ENCODE peak calls at places on chromosomes 5 and 9, in nine cellular contexts. A is NCI-H2171; L is activated naive CD4-positive, alpha-beta T cell treated with anti-CD3 and anti-CD28 coated beads, Interleukin-2, amount 50 U/mL, for 16 hours; W is epithelial cell of proximal tubule; J is HFFc6; T is WTC11; F is WERI-Rb-1; Z is activated CD4-positive, alpha-beta T cell treated with anti-CD3 and anti-CD28 coated beads, Interleukin-2, amount 50 U/mL, for 24 hours; N is naive thymus-derived CD8-positive, alpha-beta T cell. Y is an unnamed sample.

GRCh38 chr5:143231426-143231825 is 172.1 kb downstream of the NR3C1 start:
- DNase-seq in A (no peak), L (no peak), W (no peak), J (no peak), T (no peak), F (no peak), Z (no peak), N (no peak), Y (no peak)

GRCh38 chr5:153067869-153068268 is 422.6 kb upstream of the GRIA1 start:
- DNase-seq in A (no peak), L (no peak), W (no peak), J (no peak), T (no peak), F (no peak), Z (no peak), N (no peak), Y (no peak)

GRCh38 chr9:71552480-71552879 is 215.8 kb downstream of the CEMIP2 start:
- DNase-seq in A (peak), L (no peak), W (no peak), J (no peak), T (peak), F (peak), Z (no peak), N (no peak), Y (no peak)

GRCh38 chr9:133460405-133461175 is 812 bp downstream of the CACFD1 start:
- DNase-seq in A (peak), L (no peak), W (no peak), J (peak), T (peak), F (peak), Z (no peak), N (peak), Y (peak)

GRCh38 chr9:136228107-136228875 is 17.3 kb downstream of the QSOX2 start:
- DNase-seq in A (no peak), L (no peak), W (no peak), J (peak), T (no peak), F (no peak), Z (no peak), N (no peak), Y (peak)

GRCh38 chr9:136886610-136887597 is 588 bp downstream of the TRAF2 start:
- DNase-seq in A (no peak), L (peak), W (no peak), J (no peak), T (peak), F (peak), Z (no peak), N (no peak), Y (peak)

GRCh38 chr9:33019797-33020196 is 5.3 kb upstream of the DNAJA1 start:
- DNase-seq in A (no peak), L (no peak), W (no peak), J (no peak), T (no peak), F (no peak), Z (no peak), N (no peak), Y (no peak)

GRCh38 chr9:128249914-128250838 is 25.6 kb downstream of the GOLGA2 start:
- DNase-seq in A (no peak), L (peak), W (no peak), J (peak), T (peak), F (peak), Z (peak), N (peak), Y (peak)

GRCh38 chr5:97534166-97534565 is 351.1 kb upstream of the RIOK2 start:
- DNase-seq in A (no peak), L (no peak), W (peak), J (peak), T (no peak), F (peak), Z (no peak), N (no peak), Y (peak)

GRCh38 chr9:37531699-37532098 is 44.5 kb downstream of the FBXO10 start:
- DNase-seq in A (no peak), L (no peak), W (no peak), J (no peak), T (no peak), F (no peak), Z (no peak), N (no peak), Y (no peak)

GRCh38 chr5:141656396-141656795 is 5.2 kb upstream of the FCHSD1 start:
- DNase-seq in A (no peak), L (no peak), W (no peak), J (no peak), T (no peak), F (no peak), Z (no peak), N (no peak), Y (no peak)

GRCh38 chr9:137266162-137266527 is 11.0 kb downstream of the NELFB start:
- DNase-seq in A (no peak), L (no peak), W (no peak), J (no peak), T (no peak), F (no peak), Z (no peak), N (no peak), Y (no peak)

GRCh38 chr9:129863059-129863690 is 27.9 kb downstream of the USP20 start:
- DNase-seq in A (no peak), L (peak), W (no peak), J (peak), T (no peak), F (no peak), Z (peak), N (peak), Y (peak)

GRCh38 chr5:94086194-94086593 is 344.8 kb upstream of the POU5F2 start:
- DNase-seq in A (no peak), L (no peak), W (no peak), J (no peak), T (no peak), F (no peak), Z (no peak), N (no peak), Y (no peak)

GRCh38 chr5:56433039-56433438 is 199.9 kb upstream of the ANKRD55 start:
- DNase-seq in A (no peak), L (no peak), W (no peak), J (no peak), T (no peak), F (no peak), Z (no peak), N (no peak), Y (no peak)

GRCh38 chr9:129247285-129248153 is 69.5 kb upstream of the IER5L start:
- DNase-seq in A (no peak), L (no peak), W (no peak), J (no peak), T (no peak), F (no peak), Z (no peak), N (peak), Y (no peak)

GRCh38 chr5:153122416-153122815 is 368.1 kb upstream of the GRIA1 start:
- DNase-seq in A (peak), L (no peak), W (no peak), J (no peak), T (no peak), F (no peak), Z (no peak), N (no peak), Y (no peak)

GRCh38 chr5:146662229-146662628 is 146.2 kb upstream of the GPR151 start:
- DNase-seq in A (no peak), L (no peak), W (no peak), J (peak), T (no peak), F (peak), Z (peak), N (no peak), Y (peak)

GRCh38 chr9:5719546-5719945 is 90.6 kb downstream of the RIC1 start:
- DNase-seq in A (no peak), L (no peak), W (no peak), J (peak), T (no peak), F (no peak), Z (no peak), N (no peak), Y (no peak)

Y was measured in choroid plexus epithelial cell.